ENCODE peak calls at places on chromosomes 7 and 10, in five cellular contexts. G is A549, X is K562, E is GM12878, O is IMR-90. P is an unnamed sample.

GRCh38 chr7:87216701-87217508 is 2.6 kb downstream of the TMEM243 start:
- DNase-seq in E (peak; percentile 97), G (no peak), X (no peak), O (no peak), P (no peak)

GRCh38 chr10:29130190-29130673 is 158.6 kb upstream of the LYZL1 start:
- DNase-seq in X (peak; percentile 29), E (no peak), G (peak; percentile 69), O (peak; percentile 51), P (peak; percentile 42)

GRCh38 chr7:108211382-108212201 is 81.4 kb upstream of the LAMB4 start:
- DNase-seq in G (peak; percentile 96), O (peak; percentile 59), E (peak; percentile 80), X (peak; percentile 94), P (no peak)

GRCh38 chr7:109003742-109004141 is 434.1 kb downstream of the DNAJB9 start:
- DNase-seq in X (no peak), G (no peak), E (no peak), O (no peak), P (no peak)

GRCh38 chr10:86497621-86498020 is 24.0 kb downstream of the WAPL start:
- DNase-seq in E (no peak), X (no peak), G (no peak), O (no peak), P (no peak)

GRCh38 chr10:112373912-112374338 is at the start of gene ACSL5:
- DNase-seq in X (no peak), G (no peak), O (no peak), E (no peak), P (no peak)

GRCh38 chr7:48312151-48312550 is 140.9 kb downstream of the ABCA13 start:
- DNase-seq in E (no peak), X (no peak), G (no peak), O (no peak), P (no peak)

GRCh38 chr10:59336632-59337031 is 25.7 kb downstream of the FAM13C start:
- DNase-seq in E (no peak), O (peak; percentile 74), G (no peak), X (no peak), P (no peak)

GRCh38 chr10:74021248-74022055 is 23.5 kb downstream of the VCL start:
- DNase-seq in X (peak; percentile 80), E (no peak), O (peak; percentile 91), G (no peak), P (peak; percentile 17)

GRCh38 chr10:5628798-5629788 is 37.3 kb downstream of the ASB13 start:
- DNase-seq in O (peak; percentile 60), X (no peak), G (no peak), E (no peak), P (no peak)

GRCh38 chr10:130422366-130423324 is 286.5 kb downstream of the GLRX3 start:
- DNase-seq in O (no peak), E (no peak), G (no peak), X (peak; percentile 0), P (no peak)

GRCh38 chr7:44154703-44155102 is 13.6 kb upstream of the MYL7 start:
- DNase-seq in X (no peak), O (no peak), G (no peak), E (no peak), P (no peak)

GRCh38 chr10:44786451-44786850 is 124.7 kb upstream of the TMEM72 start:
- DNase-seq in E (no peak), O (peak; percentile 93), G (no peak), X (no peak), P (no peak)

GRCh38 chr10:110634527-110635209 is 9.5 kb upstream of the RBM20 start:
- DNase-seq in O (no peak), E (no peak), X (no peak), G (no peak), P (peak; percentile 70)

GRCh38 chr7:143992677-143993076 is 7.4 kb upstream of the OR6B1 start:
- DNase-seq in G (no peak), E (no peak), X (no peak), O (no peak), P (no peak)

GRCh38 chr10:99232357-99232999 is 3.2 kb downstream of the HPSE2 start:
- DNase-seq in X (no peak), E (no peak), G (no peak), O (no peak), P (peak; percentile 52)

GRCh38 chr7:42549212-42549611 is 312.2 kb upstream of the GLI3 start:
- DNase-seq in X (no peak), O (no peak), E (no peak), G (no peak), P (no peak)

GRCh38 chr10:44310762-44311562 is 73.9 kb downstream of the CXCL12 start:
- DNase-seq in E (no peak), O (peak; percentile 79), G (peak; percentile 69), X (peak; percentile 89), P (peak; percentile 93)

GRCh38 chr10:78281627-78282026 is 248.0 kb downstream of the RPS24 start:
- DNase-seq in G (no peak), O (no peak), X (no peak), E (no peak), P (no peak)

GRCh38 chr10:56881218-56881617 is 520.2 kb upstream of the ZWINT start:
- DNase-seq in X (no peak), G (no peak), O (no peak), E (no peak), P (no peak)

GRCh38 chr10:84244651-84245270 is at the start of gene RGR:
- DNase-seq in X (no peak), E (no peak), G (no peak), O (no peak), P (no peak)

GRCh38 chr7:130276796-130277762 is 10.4 kb downstream of the CPA2 start:
- DNase-seq in X (no peak), G (no peak), O (peak; percentile 78), E (no peak), P (no peak)

GRCh38 chr10:90621577-90621976 is 236.3 kb downstream of the HTR7 start:
- DNase-seq in G (no peak), X (no peak), E (no peak), O (peak; percentile 2), P (no peak)

GRCh38 chr10:126422561-126422960 is 34.3 kb upstream of the ADAM12 start:
- DNase-seq in O (peak; percentile 10), E (no peak), X (no peak), G (no peak), P (no peak)

GRCh38 chr7:143257501-143257900 is 5.7 kb upstream of the GSTK1 start:
- DNase-seq in E (no peak), O (no peak), G (peak; percentile 20), X (peak; percentile 45), P (no peak)

GRCh38 chr10:43105119-43105792 is 28.4 kb downstream of the RET start:
- DNase-seq in G (peak; percentile 70), X (peak; percentile 79), O (peak; percentile 63), E (no peak), P (peak; percentile 95)
- TF ChIP-seq CTCF in G (peak; percentile 97), X (peak; percentile 99), O (peak; percentile 98), E (peak; percentile 99), P (peak; percentile 91)

DNA sequence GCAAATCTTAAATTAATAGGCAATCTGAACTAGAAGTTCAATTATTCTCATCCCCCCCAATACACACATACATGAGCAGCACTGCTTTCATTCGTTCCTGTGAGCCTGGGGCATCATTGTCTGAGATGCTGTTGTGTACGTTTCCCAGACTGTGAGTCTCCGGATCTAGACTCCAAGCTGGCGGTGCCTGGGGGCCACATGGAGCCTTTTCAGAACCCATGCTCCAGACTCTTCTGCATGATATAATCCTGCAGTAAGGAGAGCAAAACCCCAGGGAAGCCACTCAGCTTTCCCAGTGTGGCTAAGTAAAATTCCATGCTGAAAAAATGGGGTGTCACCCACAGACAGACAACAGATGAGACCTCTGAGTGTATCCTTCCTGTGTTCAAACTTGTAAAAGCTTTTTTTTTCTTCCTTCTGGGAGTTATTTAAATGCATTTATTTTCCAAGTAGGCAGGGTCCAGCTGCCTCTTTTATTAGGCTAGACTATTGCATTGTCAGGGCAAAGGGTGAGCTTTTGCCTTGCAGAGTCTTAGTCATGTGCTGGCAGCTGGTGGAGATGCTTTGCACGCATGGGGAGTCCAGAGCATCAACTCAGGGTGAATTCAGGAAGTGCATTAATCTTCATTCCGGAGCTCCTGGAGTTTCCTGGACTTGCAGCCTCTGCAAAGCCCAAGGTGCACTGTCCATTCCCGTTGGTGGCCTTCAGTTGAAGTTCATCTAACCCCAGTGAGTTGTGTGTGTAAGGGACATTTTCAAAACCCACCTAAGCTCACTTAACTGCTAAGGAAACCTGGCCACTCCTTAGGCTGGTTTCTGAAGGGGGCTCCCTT is 185.7 kb upstream of the ADO start:
- DNase-seq in E (no peak), X (no peak), O (peak; percentile 89), G (peak; percentile 19), P (no peak)
- TF ChIP-seq RCOR1 in E (no peak), X (no peak), O (no peak), G (no peak), P (no peak)

GRCh38 chr10:107425844-107426553 is 261.5 kb upstream of the SORCS1 start:
- DNase-seq in X (no peak), O (no peak), G (no peak), E (no peak), P (no peak)
- TF ChIP-seq CTCF in X (no peak), O (no peak), G (no peak), E (no peak), P (no peak)

DNA sequence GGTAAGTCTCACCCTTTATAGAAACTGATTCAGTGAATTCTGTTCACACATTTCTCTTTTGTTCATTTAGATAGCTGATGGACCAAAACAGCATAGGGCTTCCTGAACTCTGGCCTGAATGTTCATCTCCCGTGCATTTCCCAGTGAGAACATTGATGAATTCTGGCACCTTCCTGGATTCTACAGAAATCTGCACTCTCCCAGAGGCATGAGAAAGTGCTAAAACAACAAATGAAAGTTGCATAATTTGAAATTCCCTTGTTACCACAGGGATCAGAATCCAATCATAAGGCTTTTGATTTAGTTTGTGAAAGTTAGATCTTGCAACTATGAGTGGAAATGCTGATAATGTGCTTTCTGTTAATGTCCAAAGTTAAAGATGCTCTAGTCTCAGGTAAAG is 29.7 kb upstream of the SCIN start:
- DNase-seq in E (no peak), G (no peak), X (no peak), O (no peak), P (no peak)
- TF ChIP-seq RCOR1 in E (no peak), G (no peak), X (no peak), O (no peak), P (no peak)

DNA sequence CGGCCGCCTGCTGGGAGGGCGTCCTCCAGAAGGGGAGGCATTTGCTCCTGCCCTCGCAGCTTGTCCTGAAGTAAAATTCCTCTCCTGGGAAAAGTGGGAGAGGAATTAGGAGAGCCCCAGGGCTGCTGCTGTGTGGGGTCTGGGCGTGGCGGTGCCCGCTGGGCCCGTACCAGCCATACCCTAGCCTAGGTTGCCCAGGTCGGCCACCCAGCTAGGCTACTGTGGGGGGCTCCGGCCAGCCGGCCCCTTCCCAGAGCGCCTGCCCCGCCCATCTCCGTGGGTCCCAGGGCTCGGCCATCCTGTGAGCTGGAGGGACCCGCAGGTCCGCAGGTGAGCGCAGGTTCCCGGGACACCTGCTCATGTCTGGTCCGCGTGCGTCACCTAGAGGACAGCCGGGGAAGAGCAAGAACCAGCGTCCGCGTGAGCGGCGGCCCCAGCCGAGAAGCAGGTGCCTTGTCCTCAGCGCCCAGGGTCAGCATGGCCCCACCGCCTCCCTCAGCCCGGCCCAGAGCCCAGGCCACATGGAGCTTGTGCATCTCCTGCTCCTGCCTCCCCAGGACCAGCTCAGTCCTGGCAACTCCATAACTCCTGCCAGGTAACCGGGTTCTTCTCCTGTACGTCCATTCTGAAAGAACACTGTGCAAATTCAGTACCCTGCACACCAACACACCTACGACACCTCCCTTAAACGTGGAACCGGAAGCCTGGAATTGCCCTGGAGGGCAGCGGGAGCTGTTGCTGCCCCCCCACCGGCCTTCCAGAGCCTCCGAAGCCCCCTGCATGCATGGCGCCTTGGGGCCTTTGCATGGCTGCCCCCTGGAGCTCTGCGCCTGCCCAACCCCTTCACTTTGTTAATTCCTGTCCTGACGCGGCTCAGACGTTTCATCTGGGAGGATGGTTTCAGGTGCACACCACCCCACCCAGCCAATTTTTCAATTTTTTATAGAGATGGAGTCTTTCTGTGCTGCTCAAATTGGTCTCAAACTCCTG is 22.8 kb upstream of the FOXL3 start:
- DNase-seq in X (peak; percentile 58), E (no peak), O (no peak), G (no peak), P (peak; percentile 82)
- TF ChIP-seq CTCF in X (peak; percentile 69), E (no peak), O (peak; percentile 29), G (no peak), P (peak; percentile 65)